ENCODE peak calls at places on chromosomes 1 and 21, in ten cellular contexts. B, F, H, D, P, O, Z, K, X and M are unnamed samples.

GRCh38 chr1:43463461-43463860 is 9.7 kb upstream of the HYI start:
- DNase-seq in Z (no peak), B (no peak), P (no peak), O (no peak), F (no peak), X (no peak), K (no peak), H (no peak), D (no peak), M (no peak)

GRCh38 chr1:29156543-29157268 is 25.0 kb downstream of the SRSF4 start:
- DNase-seq in H (no peak), X (peak; percentile 87), O (no peak), P (no peak), F (no peak), B (no peak), D (no peak), Z (no peak), K (no peak), M (no peak)

GRCh38 chr21:46077674-46078101 is 20.2 kb upstream of the COL6A2 start:
- DNase-seq in Z (no peak), D (no peak), O (peak; percentile 25), P (no peak), F (peak; percentile 42), X (no peak), H (no peak), B (no peak), K (peak; percentile 24), M (no peak)

GRCh38 chr1:28835237-28835650 is 23.3 kb downstream of the OPRD1 start:
- DNase-seq in X (no peak), H (no peak), D (no peak), K (no peak), B (peak; percentile 6), Z (no peak), O (no peak), F (no peak), P (no peak), M (no peak)

GRCh38 chr21:16310191-16310590 is 580.4 kb downstream of the USP25 start:
- DNase-seq in K (no peak), H (no peak), P (no peak), O (no peak), B (no peak), Z (no peak), D (no peak), X (no peak), F (no peak), M (no peak)

GRCh38 chr21:17613242-17613676 is 558 bp upstream of the BTG3 start:
- DNase-seq in O (no peak), F (no peak), H (peak; percentile 8), D (no peak), X (peak; percentile 42), B (no peak), P (peak; percentile 53), K (peak; percentile 82), Z (no peak), M (no peak)

GRCh38 chr21:42160111-42160949 is 58.6 kb upstream of the ABCG1 start:
- DNase-seq in O (peak; percentile 38), K (peak; percentile 14), B (no peak), Z (no peak), P (no peak), X (no peak), F (no peak), H (no peak), D (no peak), M (no peak)

GRCh38 chr1:186440584-186440983 is 20.3 kb downstream of the PDC start:
- DNase-seq in O (no peak), H (no peak), Z (no peak), P (peak; percentile 5), K (no peak), D (no peak), B (no peak), F (no peak), X (no peak), M (no peak)

GRCh38 chr1:228074954-228075730 is 7.4 kb upstream of the ARF1 start:
- DNase-seq in F (no peak), Z (no peak), P (no peak), K (peak; percentile 33), X (no peak), D (no peak), B (no peak), O (no peak), H (no peak), M (no peak)

GRCh38 chr1:167456926-167457325 is 61.4 kb downstream of the CD247 start:
- DNase-seq in B (no peak), K (no peak), X (no peak), P (no peak), H (no peak), D (no peak), O (no peak), Z (no peak), F (no peak), M (no peak)

GRCh38 chr1:203486618-203487370 is 7.2 kb upstream of the OPTC start:
- DNase-seq in Z (no peak), P (peak; percentile 28), B (no peak), H (no peak), O (no peak), F (no peak), X (no peak), K (no peak), D (no peak), M (no peak)
- H3K4me1 ChIP-seq in Z (peaks cover 7% of the 10 kb centered on the region), P (peaks cover 6% of the 10 kb centered on the region), B (no peaks in the 10 kb centered on the region), H (peaks cover 13% of the 10 kb centered on the region), O (peaks cover 12% of the 10 kb centered on the region), F (no peaks in the 10 kb centered on the region), X (peaks cover 5% of the 10 kb centered on the region), K (no peaks in the 10 kb centered on the region), D (peaks cover 9% of the 10 kb centered on the region), M (no peaks in the 10 kb centered on the region)

DNA sequence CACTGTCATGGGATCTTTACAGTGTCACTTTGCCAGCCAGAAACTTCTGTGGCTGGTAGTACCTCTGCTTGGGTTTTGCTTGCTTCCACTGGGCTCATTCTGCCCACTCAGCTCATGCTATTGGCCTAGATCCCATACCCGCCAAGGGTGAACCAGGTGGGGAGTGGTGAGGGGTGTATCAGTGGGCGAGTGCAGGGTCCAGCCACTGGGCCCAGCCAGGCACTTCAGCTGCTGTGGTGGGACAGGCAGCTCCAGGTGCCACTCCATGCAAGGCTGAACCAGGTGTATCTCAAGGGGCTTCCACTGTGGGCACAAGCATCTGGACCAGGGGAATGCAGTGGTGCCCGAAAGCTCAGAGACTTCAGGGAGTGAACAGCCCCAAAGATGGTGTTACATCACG is 398.2 kb downstream of the NCAM2 start:
- DNase-seq in K (no peak), P (no peak), O (no peak), X (no peak), D (no peak), F (no peak), H (no peak), B (no peak), Z (no peak), M (no peak)
- H3K9me3 ChIP-seq in K (no peaks in the 10 kb centered on the region), P (no peaks in the 10 kb centered on the region), O (peaks cover 3% of the 10 kb centered on the region), X (no peaks in the 10 kb centered on the region), D (peaks cover 37% of the 10 kb centered on the region), F (no peaks in the 10 kb centered on the region), H (no peaks in the 10 kb centered on the region), B (peaks cover 9% of the 10 kb centered on the region), Z (no peaks in the 10 kb centered on the region), M (no peaks in the 10 kb centered on the region)

GRCh38 chr1:95171270-95172245 is 54.4 kb downstream of the TLCD4 start:
- DNase-seq in P (no peak), B (no peak), H (no peak), O (no peak), K (no peak), F (no peak), X (no peak), Z (no peak), D (no peak), M (no peak)

GRCh38 chr1:95179205-95180001 is 54.6 kb upstream of the RWDD3 start:
- DNase-seq in Z (no peak), H (no peak), O (no peak), K (no peak), F (peak; percentile 64), P (no peak), B (no peak), D (no peak), X (no peak), M (no peak)

DNA sequence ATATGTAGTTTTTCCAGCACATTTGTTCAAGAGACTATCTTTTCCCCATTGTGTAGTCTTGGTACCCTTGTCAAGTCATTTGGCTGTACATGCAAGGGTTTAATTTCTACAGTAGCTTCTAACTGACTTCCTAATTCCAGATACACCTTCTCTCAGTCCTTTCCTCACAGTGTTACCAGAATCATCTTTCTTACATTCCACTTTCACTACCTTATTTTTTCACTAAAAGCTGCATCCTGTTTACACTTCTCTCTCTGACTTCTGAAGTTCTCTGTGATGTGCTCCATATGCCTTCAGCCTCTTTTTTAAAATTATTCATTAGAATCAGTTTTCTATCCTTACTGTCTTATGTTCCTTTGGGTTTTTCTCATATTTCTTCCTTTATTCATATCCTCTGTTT is 57.2 kb upstream of the RWDD3 start:
- DNase-seq in P (no peak), F (no peak), D (no peak), O (no peak), X (no peak), H (no peak), K (no peak), Z (no peak), B (no peak), M (no peak)
- H3K4me1 ChIP-seq in P (no peaks in the 10 kb centered on the region), F (peaks cover 8% of the 10 kb centered on the region), D (no peaks in the 10 kb centered on the region), O (no peaks in the 10 kb centered on the region), X (no peaks in the 10 kb centered on the region), H (no peaks in the 10 kb centered on the region), K (no peaks in the 10 kb centered on the region), Z (no peaks in the 10 kb centered on the region), B (no peaks in the 10 kb centered on the region), M (no peaks in the 10 kb centered on the region)

GRCh38 chr1:89808429-89809117 is 12.3 kb upstream of the LRRC8D start:
- DNase-seq in O (peak; percentile 62), D (no peak), X (peak; percentile 13), F (no peak), Z (peak; percentile 42), P (peak; percentile 76), B (no peak), H (no peak), K (no peak), M (no peak)

GRCh38 chr1:89810302-89810701 is 10.5 kb upstream of the LRRC8D start:
- DNase-seq in X (no peak), B (no peak), Z (no peak), K (no peak), D (no peak), F (no peak), H (no peak), P (no peak), O (no peak), M (no peak)

GRCh38 chr1:89810880-89811279 is 10.0 kb upstream of the LRRC8D start:
- DNase-seq in D (no peak), P (peak; percentile 7), F (no peak), Z (no peak), X (no peak), B (no peak), K (no peak), O (no peak), H (no peak), M (no peak)

GRCh38 chr1:89806612-89807011 is 14.2 kb upstream of the LRRC8D start:
- DNase-seq in O (no peak), P (no peak), H (no peak), D (no peak), Z (no peak), X (no peak), F (no peak), K (no peak), B (no peak), M (no peak)

DNA sequence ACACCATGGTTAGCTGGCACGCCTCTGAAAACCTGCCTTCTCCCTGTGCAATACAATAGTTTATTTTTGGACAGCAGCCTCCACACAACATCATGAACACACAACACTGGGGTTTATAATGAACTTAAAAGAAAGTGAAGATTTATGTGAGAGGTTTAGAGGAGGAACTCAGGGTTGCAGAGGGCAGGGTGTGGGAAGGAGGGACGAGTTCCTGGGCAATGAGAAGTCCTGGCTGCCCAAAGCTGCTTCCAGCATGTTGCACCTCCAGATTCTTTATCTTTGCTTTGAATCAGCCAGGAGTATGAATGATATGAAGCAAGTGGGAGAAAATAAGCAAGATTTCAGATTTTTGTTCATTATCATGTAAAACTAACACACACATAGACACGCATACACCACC is 11.3 kb upstream of the LRRC8D start:
- DNase-seq in X (no peak), B (no peak), K (no peak), F (no peak), H (no peak), Z (no peak), D (no peak), P (peak; percentile 68), O (no peak), M (no peak)
- H3K9me3 ChIP-seq in X (no peaks in the 10 kb centered on the region), B (no peaks in the 10 kb centered on the region), K (no peaks in the 10 kb centered on the region), F (no peaks in the 10 kb centered on the region), H (no peaks in the 10 kb centered on the region), Z (no peaks in the 10 kb centered on the region), D (no peaks in the 10 kb centered on the region), P (no peaks in the 10 kb centered on the region), O (no peaks in the 10 kb centered on the region), M (no peaks in the 10 kb centered on the region)